ENCODE peak calls at places on chromosomes 2 and 18, in five cellular contexts. C is sciatic nerve; D is right lobe of liver; A is activated CD8-positive, alpha-beta memory T cell treated with anti-CD3 and anti-CD28 coated beads, Interleukin-2, amount 10 ng/mL, durations not matched to agents 7 days and 5 days; B is heart left ventricle. Y is an unnamed sample.

GRCh38 chr2:147663153-147663961 is 181.5 kb upstream of the ACVR2A start:
- ATAC-seq in D (no peak), B (no peak), A (peak; percentile 85), C (no peak), Y (peak; percentile 89)

GRCh38 chr2:189541591-189541990 is 39.0 kb downstream of the SLC40A1 start:
- ATAC-seq in D (peak; percentile 69), A (no peak), B (no peak), C (no peak), Y (no peak)

GRCh38 chr2:170369894-170370293 is 191.9 kb downstream of the MYO3B start:
- ATAC-seq in D (no peak), B (no peak), A (no peak), C (no peak), Y (no peak)

GRCh38 chr2:151907933-151908882 is 80.0 kb upstream of the ARL5A start:
- ATAC-seq in D (no peak), C (peak; percentile 20), A (no peak), B (no peak), Y (no peak)

GRCh38 chr2:105763076-105763475 is 18.4 kb downstream of the NCK2 start:
- ATAC-seq in D (no peak), A (no peak), B (peak; percentile 44), C (no peak), Y (no peak)

GRCh38 chr2:144412727-144413126 is 107.2 kb downstream of the ZEB2 start:
- ATAC-seq in A (no peak), C (peak; percentile 52), D (peak; percentile 87), B (peak; percentile 43), Y (no peak)

GRCh38 chr18:50734342-50734741 is 85.5 kb downstream of the MRO start:
- ATAC-seq in B (no peak), C (no peak), A (no peak), D (no peak), Y (no peak)

GRCh38 chr2:7045601-7046590 is 128.7 kb downstream of the RNF144A start:
- ATAC-seq in D (peak; percentile 32), B (no peak), C (no peak), A (no peak), Y (no peak)

GRCh38 chr2:238945433-238946150 is 97.7 kb downstream of the TWIST2 start:
- ATAC-seq in D (peak; percentile 40), C (peak; percentile 87), B (peak; percentile 85), A (no peak), Y (no peak)

GRCh38 chr18:51724790-51725721 is 527.6 kb upstream of the MEX3C start:
- ATAC-seq in C (no peak), B (no peak), D (peak; percentile 79), A (no peak), Y (no peak)

GRCh38 chr2:134195341-134195740 is 58.5 kb upstream of the MGAT5 start:
- ATAC-seq in A (no peak), D (no peak), B (no peak), C (no peak), Y (peak; percentile 72)

GRCh38 chr2:127515383-127515915 is 10.8 kb downstream of the IWS1 start:
- ATAC-seq in A (no peak), C (peak; percentile 79), B (peak; percentile 25), D (no peak), Y (no peak)

GRCh38 chr18:63293930-63294329 is 25.6 kb downstream of the BCL2 start:
- ATAC-seq in B (peak; percentile 57), D (no peak), C (no peak), A (no peak), Y (no peak)

GRCh38 chr2:64643838-64644219 is 9.9 kb downstream of the SERTAD2 start:
- ATAC-seq in A (no peak), D (no peak), B (peak; percentile 1), C (peak; percentile 1), Y (no peak)

GRCh38 chr2:101802329-101802728 is 104.8 kb downstream of the MAP4K4 start:
- ATAC-seq in B (peak; percentile 8), A (no peak), D (peak; percentile 32), C (peak; percentile 17), Y (no peak)

GRCh38 chr2:147293958-147294824 is 550.6 kb upstream of the ACVR2A start:
- ATAC-seq in A (no peak), D (no peak), C (no peak), B (no peak), Y (peak; percentile 62)

GRCh38 chr2:95385570-95385984 is 16.9 kb upstream of the FAHD2A start:
- ATAC-seq in D (no peak), C (no peak), B (peak; percentile 12), A (no peak), Y (no peak)

GRCh38 chr2:53744395-53745065 is 23.1 kb upstream of the CHAC2 start:
- ATAC-seq in C (no peak), A (no peak), D (no peak), B (no peak), Y (no peak)

GRCh38 chr2:121372082-121372481 is 87.1 kb upstream of the TFCP2L1 start:
- ATAC-seq in D (no peak), C (no peak), A (no peak), B (peak; percentile 38), Y (no peak)

GRCh38 chr18:48676346-48676745 is 137.5 kb downstream of the CTIF start:
- ATAC-seq in A (no peak), D (peak; percentile 20), B (no peak), C (no peak), Y (no peak)

GRCh38 chr2:233801357-233802131 is 23.4 kb downstream of the MROH2A start:
- ATAC-seq in A (peak; percentile 76), C (no peak), D (no peak), B (no peak), Y (no peak)

GRCh38 chr2:235849489-235849888 is 318.7 kb downstream of the GBX2 start:
- ATAC-seq in A (no peak), D (no peak), B (no peak), C (no peak), Y (no peak)

GRCh38 chr2:14712091-14712490 is 79.6 kb downstream of the LRATD1 start:
- ATAC-seq in A (no peak), C (peak; percentile 91), B (no peak), D (no peak), Y (no peak)

GRCh38 chr18:25739356-25739755 is 351.1 kb downstream of the SS18 start:
- ATAC-seq in A (no peak), B (no peak), C (no peak), D (no peak), Y (no peak)

GRCh38 chr2:16149349-16150243 is 209.2 kb downstream of the MYCN start:
- ATAC-seq in B (no peak), D (no peak), A (peak; percentile 20), C (no peak), Y (peak; percentile 57)

GRCh38 chr2:68472796-68473414 is 5.5 kb downstream of the APLF start:
- ATAC-seq in C (no peak), B (no peak), D (no peak), A (no peak), Y (peak; percentile 60)

GRCh38 chr2:192414794-192415193 is 220.1 kb upstream of the TMEFF2 start:
- ATAC-seq in C (peak; percentile 10), D (no peak), B (no peak), A (no peak), Y (no peak)